ENCODE peak calls at places on chromosomes 13 and 19, in seven cellular contexts. T is iPS DF 6.9, Q is A549, L is breast epithelium, S is OCI-LY7, N is right cardiac atrium, B is fibroblast of lung. C is an unnamed sample.

GRCh38 chr19:2976609-2977000 is 759 bp upstream of the TLE6 start:
- DNase-seq in L (no peak), B (no peak), S (no peak), Q (no peak), T (no peak), N (no peak), C (no peak)

GRCh38 chr13:29934531-29935308 is 84.3 kb upstream of the UBL3 start:
- DNase-seq in Q (no peak), T (no peak), B (no peak), L (no peak), N (peak; percentile 63), S (no peak), C (no peak)

GRCh38 chr13:81596224-81596753 is 1255.4 kb upstream of the SPRY2 start:
- DNase-seq in Q (no peak), S (no peak), L (no peak), N (no peak), T (no peak), B (no peak), C (peak; percentile 26)

GRCh38 chr19:29524201-29524911 is 1.4 kb upstream of the VSTM2B start:
- DNase-seq in L (no peak), Q (no peak), S (no peak), T (no peak), N (peak; percentile 3), B (no peak), C (no peak)

GRCh38 chr13:98285317-98285716 is 108.2 kb upstream of the RNF113B start:
- DNase-seq in L (no peak), B (peak; percentile 70), N (no peak), S (no peak), T (no peak), Q (no peak), C (peak; percentile 37)

GRCh38 chr19:16249826-16250434 is 52.2 kb downstream of the AP1M1 start:
- DNase-seq in Q (no peak), L (no peak), N (no peak), B (peak; percentile 16), T (no peak), S (no peak), C (peak; percentile 18)

GRCh38 chr13:36807616-36808015 is 11.4 kb upstream of the RFXAP start:
- DNase-seq in Q (no peak), N (no peak), T (no peak), L (no peak), B (no peak), S (no peak), C (no peak)

GRCh38 chr19:4444765-4445741 is 12.5 kb downstream of the UBXN6 start:
- DNase-seq in S (no peak), B (no peak), T (no peak), L (no peak), Q (no peak), N (peak; percentile 56), C (peak; percentile 52)

GRCh38 chr13:28568286-28568685 is 73.4 kb upstream of the FLT1 start:
- DNase-seq in S (no peak), B (peak; percentile 11), Q (no peak), L (peak; percentile 44), N (peak; percentile 88), T (no peak), C (peak; percentile 43)

GRCh38 chr19:58513694-58514563 is 2.1 kb upstream of the SLC27A5 start:
- DNase-seq in Q (peak; percentile 92), T (peak; percentile 84), B (peak; percentile 79), L (peak; percentile 75), N (peak; percentile 96), S (peak; percentile 56), C (peak; percentile 94)

GRCh38 chr13:30884543-30884942 is 21.5 kb upstream of the MEDAG start:
- DNase-seq in B (no peak), S (no peak), Q (no peak), T (no peak), L (no peak), N (no peak), C (no peak)

GRCh38 chr13:108342369-108343289 is 73.1 kb downstream of the TNFSF13B start:
- DNase-seq in T (no peak), N (no peak), L (no peak), B (peak; percentile 38), Q (peak; percentile 19), S (no peak), C (peak; percentile 78)

GRCh38 chr13:30905932-30906383 is at the start of gene MEDAG:
- DNase-seq in L (peak; percentile 37), Q (no peak), T (no peak), B (peak; percentile 82), N (peak; percentile 94), S (no peak), C (peak; percentile 88)

DNA sequence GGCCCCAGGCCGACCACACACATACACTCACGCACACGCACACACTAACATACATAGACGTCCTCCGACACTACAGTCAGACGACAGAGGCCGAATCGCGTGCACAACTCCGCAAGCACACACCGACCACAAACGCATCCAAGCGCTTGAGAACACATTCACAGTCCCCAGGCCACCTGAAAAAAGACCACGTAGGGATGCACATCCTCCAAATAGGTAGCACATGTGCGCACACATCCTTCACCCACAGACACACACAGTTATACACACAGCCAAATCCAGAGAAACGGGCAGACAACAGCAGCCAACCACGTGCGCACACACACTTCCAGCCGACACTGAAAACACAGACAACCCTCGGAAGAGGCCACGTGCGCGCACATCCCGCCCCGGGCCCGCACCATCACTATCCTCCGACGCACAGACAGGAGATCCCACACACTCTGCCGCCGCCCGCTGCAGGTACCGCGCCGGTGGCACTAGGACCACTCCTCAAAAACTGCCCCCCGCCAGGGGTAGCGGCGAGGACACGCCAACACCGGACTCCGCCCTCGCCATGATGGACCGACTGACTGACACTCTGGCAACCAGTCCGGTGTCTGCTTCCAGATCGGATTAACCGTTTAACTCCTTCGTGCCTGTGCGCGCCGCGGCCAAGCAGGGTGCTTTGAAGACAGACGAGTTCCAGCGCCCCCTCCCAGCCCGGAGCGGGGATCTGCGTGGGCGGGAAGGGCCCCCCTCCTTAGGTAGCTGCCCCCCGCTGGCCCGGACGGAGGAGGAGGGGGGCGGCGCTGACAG is 493 bp upstream of the PDE4A start:
- DNase-seq in Q (peak; percentile 90), S (peak; percentile 97), N (no peak), B (peak; percentile 82), T (no peak), L (no peak), C (peak; percentile 94)
- H3K4me3 ChIP-seq in Q (peak overlapping the region; percentile 52), S (peak overlapping the region; percentile 76), N (peak overlapping the region; percentile 9), B (peak overlapping the region; percentile 43), T (peak overlapping the region; percentile 56), L (no peak overlapping the region), C (peak overlapping the region; percentile 65)

DNA sequence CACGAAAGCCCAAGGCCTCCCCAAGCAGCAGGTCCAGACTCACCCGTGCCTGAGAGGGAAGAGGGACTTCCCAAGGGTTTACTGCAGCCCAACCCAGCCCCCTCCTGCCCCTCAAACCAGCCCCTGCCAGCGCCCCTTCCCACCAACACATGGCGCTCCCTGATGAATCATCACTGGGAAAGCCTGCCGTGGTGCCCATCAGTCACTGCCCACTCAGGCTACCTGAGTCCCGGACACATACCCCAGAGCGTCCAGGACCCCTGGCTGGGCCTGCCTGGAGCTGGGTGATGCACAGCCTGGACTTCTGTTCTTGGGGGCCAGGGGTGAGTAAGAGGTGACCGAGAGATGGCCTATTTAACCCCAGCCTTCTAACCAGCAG is 60.6 kb downstream of the MLLT1 start:
- DNase-seq in S (no peak), L (no peak), T (no peak), Q (no peak), N (peak; percentile 54), B (no peak), C (no peak)
- H3K4me3 ChIP-seq in S (no peak overlapping the region), L (no peak overlapping the region), T (no peak overlapping the region), Q (no peak overlapping the region), N (no peak overlapping the region), B (no peak overlapping the region), C (no peak overlapping the region)

DNA sequence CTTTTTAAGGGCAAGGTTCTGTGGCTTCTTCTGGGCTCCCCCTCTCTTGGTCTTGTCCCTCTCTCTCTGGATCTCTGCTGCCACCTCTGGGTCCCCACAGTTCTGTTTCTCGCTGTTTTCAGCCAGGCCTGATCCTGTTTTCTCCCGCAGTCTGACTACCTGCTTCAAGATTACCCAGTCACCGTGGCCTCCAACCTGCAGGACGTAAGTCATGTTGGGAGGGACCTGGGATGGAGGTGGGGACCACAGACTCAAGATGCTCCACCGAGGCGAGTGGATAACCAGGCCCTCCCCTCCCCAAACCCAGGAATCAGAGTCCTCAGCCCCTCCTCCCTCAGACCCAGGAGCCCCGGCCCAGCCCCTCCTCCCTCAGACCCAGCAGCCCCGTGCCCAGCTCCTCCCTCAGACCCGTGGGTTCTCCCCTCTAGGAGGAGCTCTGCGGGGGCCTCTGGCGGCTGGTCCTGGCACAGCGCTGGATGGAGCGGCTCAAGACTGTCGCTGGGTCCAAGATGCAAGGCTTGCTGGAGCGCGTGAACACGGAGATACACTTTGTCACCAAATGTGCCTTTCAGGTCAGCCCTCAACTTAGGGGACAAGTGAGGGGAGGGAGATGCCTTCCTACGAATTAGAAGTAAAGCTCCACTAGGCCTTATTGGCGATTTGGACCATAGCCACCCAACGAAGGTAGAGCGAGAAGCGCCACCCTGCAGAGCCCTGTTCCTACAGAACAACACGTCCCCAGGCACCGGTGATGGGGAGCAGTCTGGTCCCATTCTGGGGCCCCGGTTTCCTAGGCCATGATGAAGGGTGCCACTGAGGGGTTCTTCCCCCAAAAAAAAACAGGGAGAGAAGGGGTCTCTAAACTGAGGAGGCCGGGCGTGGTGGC is 2.2 kb downstream of the FLT3LG start:
- DNase-seq in T (peak; percentile 80), N (peak; percentile 85), S (peak; percentile 60), Q (peak; percentile 80), L (no peak), B (no peak), C (peak; percentile 60)
- H3K4me3 ChIP-seq in T (no peak overlapping the region), N (no peak overlapping the region), S (peak overlapping the region; percentile 6), Q (no peak overlapping the region), L (no peak overlapping the region), B (no peak overlapping the region), C (no peak overlapping the region)

GRCh38 chr19:50324331-50324730 is 4.8 kb downstream of the KCNC3 start:
- DNase-seq in Q (no peak), L (no peak), T (no peak), B (no peak), S (no peak), N (no peak), C (no peak)

GRCh38 chr19:50326101-50326664 is 3.0 kb downstream of the KCNC3 start:
- DNase-seq in S (no peak), Q (no peak), L (no peak), B (no peak), T (no peak), N (peak; percentile 62), C (no peak)

GRCh38 chr19:50323782-50324133 is 5.4 kb downstream of the KCNC3 start:
- DNase-seq in B (no peak), L (no peak), S (no peak), T (no peak), Q (no peak), N (no peak), C (no peak)

GRCh38 chr19:50327013-50327412 is 2.2 kb downstream of the KCNC3 start:
- DNase-seq in Q (no peak), N (no peak), L (no peak), T (no peak), S (no peak), B (no peak), C (no peak)

DNA sequence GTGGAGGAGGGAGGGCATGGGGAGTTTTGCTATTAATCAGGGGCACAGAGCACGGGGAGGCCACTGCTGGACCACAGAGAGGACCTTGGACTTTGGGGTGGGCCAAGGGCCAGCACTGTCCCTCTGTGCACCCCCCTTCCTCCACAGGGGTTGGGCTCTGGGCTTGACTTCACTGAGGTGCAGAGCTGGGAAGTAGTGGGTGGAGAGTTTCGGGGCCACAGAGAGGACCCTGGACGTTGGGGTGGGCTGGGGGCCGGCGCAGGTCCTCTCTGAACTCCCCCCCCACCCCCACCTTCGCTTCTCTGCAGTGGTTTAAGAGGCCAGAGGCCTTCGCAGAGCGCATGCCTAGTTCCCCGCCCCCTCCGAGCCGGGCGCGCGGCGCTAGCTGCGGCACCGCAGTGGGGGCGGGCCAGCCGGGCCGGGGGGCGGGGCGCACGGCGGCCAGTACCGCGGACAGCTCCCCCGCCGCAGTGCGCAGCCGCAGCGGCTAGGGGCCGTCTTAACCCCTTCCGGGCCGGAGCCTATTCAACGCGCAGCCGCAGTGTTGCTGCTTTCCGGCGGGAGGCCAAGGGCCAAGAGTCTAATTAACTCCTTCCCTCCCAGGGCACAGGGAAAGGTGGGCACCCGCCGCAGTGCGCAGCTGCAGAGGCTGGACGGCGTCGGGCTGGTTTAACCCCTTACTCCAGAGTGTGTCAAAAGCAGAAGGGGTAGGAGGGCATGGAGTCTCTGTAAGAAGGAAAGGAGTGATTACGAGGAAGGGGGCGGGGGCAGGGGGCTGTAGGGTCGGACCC is 3.7 kb downstream of the KCNC3 start:
- DNase-seq in N (peak; percentile 91), S (peak; percentile 89), L (no peak), T (no peak), B (peak; percentile 20), Q (peak; percentile 82), C (peak; percentile 53)
- H3K4me3 ChIP-seq in N (no peak overlapping the region), S (peak overlapping the region; percentile 74), L (no peak overlapping the region), T (peak overlapping the region; percentile 29), B (no peak overlapping the region), Q (peak overlapping the region; percentile 14), C (no peak overlapping the region)